ENCODE peak calls at places on chromosomes 3 and 15, in six cellular contexts. Y is posterior vena cava; S is activated CD4-positive, alpha-beta T cell treated with anti-CD3 and anti-CD28 coated beads, Interleukin-2, amount 50 U/mL, for 24 hours; D is KG1; U is NCI-H1694 treated with DMSO at 0.1 percent for 48 hours; N is progenitor cell of endocrine pancreas. L is an unnamed sample.

GRCh38 chr3:71369733-71370391 is 213.7 kb downstream of the FOXP1 start:
- DNase-seq in Y (no peak), N (no peak), S (no peak), D (no peak), U (no peak), L (no peak)

GRCh38 chr3:134362670-134363380 is 11.4 kb downstream of the AMOTL2 start:
- DNase-seq in N (no peak), D (no peak), Y (no peak), U (no peak), S (no peak), L (no peak)

GRCh38 chr3:136350132-136350531 is 100.0 kb downstream of the PCCB start:
- DNase-seq in U (no peak), D (no peak), Y (no peak), S (no peak), N (no peak), L (no peak)

GRCh38 chr15:88388702-88389101 is 78.5 kb downstream of the MRPL46 start:
- DNase-seq in U (no peak), S (no peak), D (no peak), N (no peak), Y (no peak), L (no peak)

GRCh38 chr15:79003301-79003700 is 58.5 kb upstream of the CTSH start:
- DNase-seq in S (no peak), D (no peak), Y (no peak), N (no peak), U (no peak), L (no peak)

GRCh38 chr3:46923559-46924350 is 46.2 kb downstream of the PTH1R start:
- DNase-seq in S (no peak), Y (peak), N (peak), U (no peak), D (no peak), L (no peak)

GRCh38 chr15:66369773-66370651 is 13.5 kb upstream of the TIPIN start:
- DNase-seq in S (peak), U (no peak), Y (no peak), D (peak), N (no peak), L (no peak)

GRCh38 chr3:177419904-177420601 is 222.8 kb upstream of the TBL1XR1 start:
- DNase-seq in S (no peak), D (no peak), Y (no peak), U (no peak), N (no peak), L (no peak)

GRCh38 chr3:40801276-40801675 is 276.5 kb downstream of the ZNF621 start:
- DNase-seq in D (no peak), S (no peak), Y (no peak), N (no peak), U (no peak), L (no peak)

GRCh38 chr3:61570813-61571212 is 9.4 kb downstream of the PTPRG start:
- DNase-seq in S (no peak), Y (no peak), N (no peak), U (no peak), D (no peak), L (no peak)

GRCh38 chr3:128349963-128350599 is 116.6 kb downstream of the DNAJB8 start:
- DNase-seq in N (no peak), S (no peak), U (no peak), D (no peak), Y (no peak), L (no peak)

GRCh38 chr3:179606534-179607085 is 2.0 kb downstream of the NDUFB5 start:
- DNase-seq in S (no peak), Y (no peak), U (no peak), D (no peak), N (no peak), L (no peak)

GRCh38 chr3:115325539-115325938 is 178.5 kb upstream of the ZBTB20 start:
- DNase-seq in S (no peak), Y (no peak), U (no peak), N (peak), D (no peak), L (no peak)

GRCh38 chr3:114624676-114625181 is 330.9 kb downstream of the TIGIT start:
- DNase-seq in D (no peak), S (no peak), Y (peak), U (no peak), N (no peak), L (no peak)

GRCh38 chr3:120264963-120265362 is 20.1 kb downstream of the GPR156 start:
- DNase-seq in Y (no peak), S (no peak), N (no peak), U (no peak), D (no peak), L (no peak)

GRCh38 chr15:64274541-64274940 is 81.4 kb downstream of the CSNK1G1 start:
- DNase-seq in N (no peak), S (no peak), Y (no peak), U (no peak), D (no peak), L (no peak)

GRCh38 chr3:159586587-159587202 is 401.9 kb upstream of the IL12A start:
- DNase-seq in N (peak), S (no peak), Y (no peak), U (no peak), D (no peak), L (no peak)

GRCh38 chr3:140922634-140923033 is 19.0 kb upstream of the SLC25A36 start:
- DNase-seq in S (no peak), D (no peak), U (no peak), Y (no peak), N (no peak), L (no peak)

GRCh38 chr3:157460253-157460652 is 23.6 kb downstream of the PTX3 start:
- DNase-seq in Y (no peak), U (no peak), N (no peak), S (no peak), D (no peak), L (no peak)

GRCh38 chr15:36738817-36739216 is 159.4 kb downstream of the CDIN1 start:
- DNase-seq in N (no peak), U (no peak), D (no peak), S (no peak), Y (no peak), L (no peak)

GRCh38 chr3:94862703-94863102 is 799.8 kb downstream of the NSUN3 start:
- DNase-seq in N (no peak), S (no peak), Y (no peak), U (no peak), D (peak), L (no peak)

GRCh38 chr3:47871389-47871788 is 68.5 kb downstream of the DHX30 start:
- DNase-seq in D (no peak), N (no peak), Y (no peak), U (no peak), S (no peak), L (no peak)

L was measured in SK-N-MC.